ENCODE peak calls at places on chromosomes 7 and 10, in six cellular contexts. Z is esophagus squamous epithelium; E is psoas muscle; O is neural progenitor cell; Q is CD8-positive, alpha-beta T cell; V is transverse colon. L is an unnamed sample.
A peak's percentile ranks its signal among the peaks of the same experiment; 100 is the strongest.

GRCh38 chr10:62831346-62831745 is 15.2 kb upstream of the EGR2 start:
- DNase-seq in V (no peak), O (no peak), Z (no peak), Q (no peak), E (no peak), L (no peak)

GRCh38 chr7:64307254-64308018 is 6.3 kb upstream of the ZNF736 start:
- DNase-seq in Q (peak; percentile 95), Z (peak; percentile 73), E (peak; percentile 96), O (no peak), V (peak; percentile 96), L (peak; percentile 95)

GRCh38 chr7:135856356-135857144 is 107.9 kb upstream of the FAM180A start:
- DNase-seq in V (no peak), O (no peak), Z (no peak), E (no peak), Q (no peak), L (no peak)

GRCh38 chr10:30417301-30417700 is 16.7 kb upstream of the MAP3K8 start:
- DNase-seq in Z (no peak), Q (no peak), O (no peak), V (no peak), E (no peak), L (no peak)

GRCh38 chr7:107530749-107531148 is 33.0 kb downstream of the COG5 start:
- DNase-seq in Z (no peak), O (no peak), E (no peak), V (no peak), Q (no peak), L (no peak)

GRCh38 chr10:69492746-69493462 is 41.6 kb downstream of the TSPAN15 start:
- DNase-seq in Z (no peak), O (no peak), Q (no peak), V (no peak), E (no peak), L (no peak)

GRCh38 chr10:8778713-8779112 is 724.2 kb downstream of the GATA3 start:
- DNase-seq in Z (no peak), E (no peak), Q (no peak), O (no peak), V (no peak), L (no peak)

GRCh38 chr7:155729847-155730246 is 82.4 kb downstream of the SHH start:
- DNase-seq in Z (no peak), O (no peak), Q (no peak), E (no peak), V (peak; percentile 24), L (no peak)

GRCh38 chr10:4501306-4501705 is 324.7 kb upstream of the AKR1E2 start:
- DNase-seq in E (no peak), V (no peak), O (no peak), Q (no peak), Z (no peak), L (no peak)

GRCh38 chr7:46627038-46627315 is 705.9 kb upstream of the IGFBP3 start:
- DNase-seq in Z (no peak), E (no peak), V (no peak), O (no peak), Q (no peak), L (no peak)

GRCh38 chr10:117004627-117005453 is at the start of gene SHTN1:
- DNase-seq in E (peak; percentile 67), V (peak; percentile 92), Q (no peak), Z (no peak), O (peak; percentile 70), L (peak; percentile 91)

GRCh38 chr7:91263359-91264082 is 712 bp upstream of the FZD1 start:
- DNase-seq in Z (no peak), Q (no peak), E (peak; percentile 62), O (peak; percentile 76), V (peak; percentile 38), L (peak; percentile 50)

GRCh38 chr7:21251166-21251806 is 176.6 kb upstream of the SP4 start:
- DNase-seq in Z (no peak), E (no peak), O (peak; percentile 7), Q (no peak), V (peak; percentile 25), L (no peak)

DNA sequence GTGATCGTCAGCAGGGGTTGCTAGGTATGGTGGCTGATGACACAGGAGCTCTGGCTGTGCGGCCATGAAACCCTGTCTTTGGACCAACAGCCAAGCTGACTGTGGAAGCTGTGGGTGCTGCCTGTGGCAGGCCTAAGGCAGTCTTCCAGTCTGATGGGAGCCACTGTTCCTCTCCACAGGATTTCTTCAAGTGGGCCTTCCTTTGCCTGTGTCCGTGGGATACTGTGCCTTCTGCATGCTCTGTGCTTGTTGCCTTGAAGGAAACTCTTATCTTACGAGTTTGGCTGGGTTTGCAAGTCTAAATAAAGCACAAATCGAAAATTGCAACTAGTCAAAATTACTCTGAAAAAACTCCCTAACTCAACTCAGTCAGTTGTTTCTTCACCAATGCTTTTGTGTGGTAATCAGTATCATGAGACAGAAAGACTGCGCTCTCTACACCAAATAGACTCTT is 101.9 kb upstream of the PDLIM1 start:
- DNase-seq in E (no peak), Q (no peak), Z (no peak), V (no peak), O (no peak), L (no peak)
- H3K27ac ChIP-seq in E (peak overlapping the region; percentile 69), Q (no peak overlapping the region), Z (peak overlapping the region; percentile 50), V (peak overlapping the region; percentile 61), O (no peak overlapping the region), L (no peak overlapping the region)

GRCh38 chr10:34723746-34724145 is 91.3 kb downstream of the PARD3 start:
- DNase-seq in Z (no peak), V (peak; percentile 47), Q (no peak), E (no peak), O (peak; percentile 37), L (peak; percentile 19)
- TF ChIP-seq CTCF in Z (peak; percentile 58), V (peak; percentile 49), Q (no peak), E (peak; percentile 46), O (peak; percentile 43), L (peak; percentile 42)

GRCh38 chr10:102229810-102230263 is 3.7 kb downstream of the ELOVL3 start:
- DNase-seq in Q (peak; percentile 91), V (peak; percentile 90), E (peak; percentile 92), Z (no peak), O (peak; percentile 93), L (peak; percentile 85)

GRCh38 chr10:102222798-102223197 is 3.3 kb upstream of the ELOVL3 start:
- DNase-seq in Z (no peak), Q (no peak), O (no peak), E (no peak), V (no peak), L (no peak)

GRCh38 chr10:102225646-102226541 is at the start of gene ELOVL3:
- DNase-seq in O (peak; percentile 97), Z (peak; percentile 57), Q (peak; percentile 86), V (peak; percentile 94), E (peak; percentile 97), L (no peak)

GRCh38 chr10:102227050-102227449 is 951 bp downstream of the ELOVL3 start:
- DNase-seq in V (no peak), O (no peak), Z (no peak), E (peak; percentile 62), Q (no peak), L (no peak)

DNA sequence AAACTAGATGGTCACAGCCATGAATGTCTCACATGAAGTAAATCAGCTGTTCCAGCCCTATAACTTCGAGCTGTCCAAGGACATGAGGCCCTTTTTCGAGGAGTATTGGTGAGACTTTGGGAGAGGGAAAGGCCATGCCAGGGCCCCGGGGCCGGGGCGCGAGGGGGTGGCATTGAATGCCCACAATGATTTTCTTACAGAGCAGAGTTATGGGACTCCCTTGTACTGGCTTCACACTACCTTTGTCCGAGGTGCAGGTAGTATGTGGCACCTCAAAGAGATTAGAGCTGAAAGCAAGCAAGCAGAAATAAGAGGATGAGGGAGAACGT is 407 bp downstream of the ELOVL3 start:
- DNase-seq in O (no peak), E (no peak), V (no peak), Q (no peak), Z (no peak), L (no peak)
- H3K27ac ChIP-seq in O (no peak overlapping the region), E (no peak overlapping the region), V (no peak overlapping the region), Q (no peak overlapping the region), Z (peak overlapping the region; percentile 74), L (no peak overlapping the region)

GRCh38 chr10:124341768-124342135 is 77.0 kb downstream of the OAT start:
- DNase-seq in O (no peak), V (no peak), Z (no peak), Q (no peak), E (no peak), L (no peak)
- TF ChIP-seq CTCF in O (no peak), V (no peak), Z (no peak), Q (no peak), E (no peak), L (no peak)

DNA sequence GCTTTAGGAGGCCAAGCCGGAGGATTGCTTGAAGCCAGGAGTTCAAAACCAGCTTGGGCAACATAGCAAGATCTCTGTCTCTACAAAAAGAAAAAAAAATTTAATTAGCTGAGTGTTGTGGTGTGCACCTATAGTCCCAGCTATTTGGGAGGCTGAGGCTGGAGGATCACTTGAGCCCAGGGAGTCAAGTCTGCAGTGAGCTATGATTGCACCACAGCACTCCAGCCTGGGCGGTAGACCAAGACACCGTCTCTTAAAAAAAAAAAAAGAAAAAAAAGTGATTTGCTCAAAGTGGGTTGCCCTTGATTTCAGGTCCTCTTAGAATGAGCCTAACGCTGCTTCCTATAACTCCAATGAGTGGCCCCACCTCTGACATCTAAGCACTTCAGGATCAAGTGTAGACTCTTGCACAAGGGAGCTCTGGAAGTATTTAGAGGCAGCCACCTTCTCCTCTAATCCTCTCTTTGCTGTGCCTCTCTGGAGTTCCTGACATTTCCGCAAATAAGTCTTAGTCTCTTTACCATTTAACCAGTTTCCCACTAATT is 60.9 kb upstream of the CELF2 start:
- DNase-seq in V (no peak), O (no peak), E (no peak), Q (no peak), Z (no peak), L (no peak)
- H3K27ac ChIP-seq in V (no peak overlapping the region), O (no peak overlapping the region), E (no peak overlapping the region), Q (no peak overlapping the region), Z (no peak overlapping the region), L (no peak overlapping the region)